ENCODE peak calls at places on chromosomes 6 and 20, in nine cellular contexts. One of them, this sample, is unnamed. For H3K4me1 and H3K27me3, the result is how much of the 10 kb centered on the place peaks cover.

GRCh38 chr6:168949876-168950499 is 303.7 kb downstream of the THBS2 start:
- DNase-seq in CD8-positive, alpha-beta T cell: no peak
- DNase-seq in upper lobe of right lung: no peak
- DNase-seq in uterus: no peak
- DNase-seq in PC-3: no peak
- DNase-seq in lung: no peak
- DNase-seq in Peyer's patch: no peak
- DNase-seq in breast epithelium: no peak
- DNase-seq in upper lobe of left lung: no peak
- DNase-seq in this sample: no peak

GRCh38 chr6:132202569-132202968 is 198.7 kb downstream of the MOXD1 start:
- DNase-seq in CD8-positive, alpha-beta T cell: no peak
- DNase-seq in upper lobe of right lung: no peak
- DNase-seq in uterus: no peak
- DNase-seq in PC-3: no peak
- DNase-seq in lung: no peak
- DNase-seq in Peyer's patch: no peak
- DNase-seq in breast epithelium: no peak
- DNase-seq in upper lobe of left lung: no peak
- DNase-seq in this sample: no peak

GRCh38 chr6:32967151-32968091 is 973 bp upstream of the BRD2 start:
- DNase-seq in CD8-positive, alpha-beta T cell: no peak
- DNase-seq in upper lobe of right lung: no peak
- DNase-seq in uterus: no peak
- DNase-seq in PC-3: peak
- DNase-seq in lung: no peak
- DNase-seq in Peyer's patch: peak
- DNase-seq in breast epithelium: no peak
- DNase-seq in upper lobe of left lung: no peak
- DNase-seq in this sample: peak

GRCh38 chr6:106069478-106069877 is 16.7 kb upstream of the PRDM1 start:
- DNase-seq in CD8-positive, alpha-beta T cell: no peak
- DNase-seq in upper lobe of right lung: no peak
- DNase-seq in uterus: no peak
- DNase-seq in PC-3: peak
- DNase-seq in lung: no peak
- DNase-seq in Peyer's patch: no peak
- DNase-seq in breast epithelium: no peak
- DNase-seq in upper lobe of left lung: no peak
- DNase-seq in this sample: no peak

GRCh38 chr20:4708856-4709255 is 12.9 kb upstream of the PRND start:
- DNase-seq in CD8-positive, alpha-beta T cell: no peak
- DNase-seq in upper lobe of right lung: no peak
- DNase-seq in uterus: no peak
- DNase-seq in PC-3: no peak
- DNase-seq in lung: no peak
- DNase-seq in Peyer's patch: no peak
- DNase-seq in breast epithelium: no peak
- DNase-seq in upper lobe of left lung: no peak
- DNase-seq in this sample: no peak

GRCh38 chr6:161486326-161486725 is 212.5 kb upstream of the AGPAT4 start:
- DNase-seq in CD8-positive, alpha-beta T cell: no peak
- DNase-seq in upper lobe of right lung: no peak
- DNase-seq in uterus: no peak
- DNase-seq in PC-3: peak
- DNase-seq in lung: no peak
- DNase-seq in Peyer's patch: no peak
- DNase-seq in breast epithelium: no peak
- DNase-seq in upper lobe of left lung: no peak
- DNase-seq in this sample: no peak

GRCh38 chr20:59063358-59064213 is 21.0 kb upstream of the PRELID3B start:
- DNase-seq in CD8-positive, alpha-beta T cell: no peak
- DNase-seq in upper lobe of right lung: no peak
- DNase-seq in uterus: peak
- DNase-seq in PC-3: no peak
- DNase-seq in lung: no peak
- DNase-seq in Peyer's patch: no peak
- DNase-seq in breast epithelium: no peak
- DNase-seq in upper lobe of left lung: peak
- DNase-seq in this sample: no peak

GRCh38 chr20:40568200-40568599 is 120.8 kb downstream of the MAFB start:
- DNase-seq in CD8-positive, alpha-beta T cell: no peak
- DNase-seq in upper lobe of right lung: no peak
- DNase-seq in uterus: no peak
- DNase-seq in PC-3: no peak
- DNase-seq in lung: no peak
- DNase-seq in Peyer's patch: no peak
- DNase-seq in breast epithelium: no peak
- DNase-seq in upper lobe of left lung: no peak
- DNase-seq in this sample: no peak

GRCh38 chr6:3848380-3848779 is 793 bp upstream of the FAM50B start:
- DNase-seq in CD8-positive, alpha-beta T cell: no peak
- DNase-seq in upper lobe of right lung: no peak
- DNase-seq in uterus: no peak
- DNase-seq in PC-3: no peak
- DNase-seq in lung: no peak
- DNase-seq in Peyer's patch: no peak
- DNase-seq in breast epithelium: no peak
- DNase-seq in upper lobe of left lung: no peak
- DNase-seq in this sample: no peak

GRCh38 chr6:43578748-43579147 is 2.8 kb downstream of the POLH start:
- DNase-seq in CD8-positive, alpha-beta T cell: no peak
- DNase-seq in upper lobe of right lung: no peak
- DNase-seq in uterus: no peak
- DNase-seq in PC-3: no peak
- DNase-seq in lung: no peak
- DNase-seq in Peyer's patch: no peak
- DNase-seq in breast epithelium: no peak
- DNase-seq in upper lobe of left lung: no peak
- DNase-seq in this sample: no peak

GRCh38 chr6:21764989-21765388 is 171.4 kb downstream of the SOX4 start:
- DNase-seq in CD8-positive, alpha-beta T cell: no peak
- DNase-seq in upper lobe of right lung: no peak
- DNase-seq in uterus: no peak
- DNase-seq in PC-3: peak
- DNase-seq in lung: no peak
- DNase-seq in Peyer's patch: no peak
- DNase-seq in breast epithelium: no peak
- DNase-seq in upper lobe of left lung: no peak
- DNase-seq in this sample: no peak

GRCh38 chr6:97885844-97886243 is 602.8 kb upstream of the MMS22L start:
- DNase-seq in CD8-positive, alpha-beta T cell: no peak
- DNase-seq in upper lobe of right lung: no peak
- DNase-seq in uterus: no peak
- DNase-seq in PC-3: no peak
- DNase-seq in lung: no peak
- DNase-seq in Peyer's patch: no peak
- DNase-seq in breast epithelium: no peak
- DNase-seq in upper lobe of left lung: no peak
- DNase-seq in this sample: no peak

GRCh38 chr6:46265373-46265772 is 94.6 kb upstream of the ENPP5 start:
- DNase-seq in CD8-positive, alpha-beta T cell: no peak
- DNase-seq in upper lobe of right lung: no peak
- DNase-seq in uterus: no peak
- DNase-seq in PC-3: no peak
- DNase-seq in lung: no peak
- DNase-seq in Peyer's patch: no peak
- DNase-seq in breast epithelium: no peak
- DNase-seq in upper lobe of left lung: no peak
- DNase-seq in this sample: no peak

GRCh38 chr6:144449911-144450690 is 165.0 kb downstream of the UTRN start:
- DNase-seq in CD8-positive, alpha-beta T cell: no peak
- DNase-seq in upper lobe of right lung: no peak
- DNase-seq in uterus: no peak
- DNase-seq in PC-3: no peak
- DNase-seq in lung: no peak
- DNase-seq in Peyer's patch: no peak
- DNase-seq in breast epithelium: no peak
- DNase-seq in upper lobe of left lung: no peak
- DNase-seq in this sample: no peak

GRCh38 chr6:132456700-132457143 is 55.4 kb upstream of the MOXD1 start:
- DNase-seq in CD8-positive, alpha-beta T cell: no peak
- DNase-seq in upper lobe of right lung: peak
- DNase-seq in uterus: no peak
- DNase-seq in PC-3: no peak
- DNase-seq in lung: peak
- DNase-seq in Peyer's patch: peak
- DNase-seq in breast epithelium: no peak
- DNase-seq in upper lobe of left lung: no peak
- DNase-seq in this sample: no peak

GRCh38 chr20:50533464-50533863 is 23.3 kb downstream of the PTPN1 start:
- DNase-seq in CD8-positive, alpha-beta T cell: no peak
- DNase-seq in upper lobe of right lung: no peak
- DNase-seq in uterus: no peak
- DNase-seq in PC-3: no peak
- DNase-seq in lung: no peak
- DNase-seq in Peyer's patch: no peak
- DNase-seq in breast epithelium: no peak
- DNase-seq in upper lobe of left lung: no peak
- DNase-seq in this sample: no peak
- H3K4me1 ChIP-seq in CD8-positive, alpha-beta T cell: under half
- H3K4me1 ChIP-seq in upper lobe of right lung: half or more
- H3K4me1 ChIP-seq in uterus: under half
- H3K4me1 ChIP-seq in PC-3: under half
- H3K4me1 ChIP-seq in lung: under half
- H3K4me1 ChIP-seq in Peyer's patch: under half
- H3K4me1 ChIP-seq in breast epithelium: under half
- H3K4me1 ChIP-seq in upper lobe of left lung: half or more
- H3K4me1 ChIP-seq in this sample: half or more

GRCh38 chr6:1600764-1601615 is 8.7 kb upstream of the FOXC1 start:
- DNase-seq in CD8-positive, alpha-beta T cell: no peak
- DNase-seq in upper lobe of right lung: no peak
- DNase-seq in uterus: no peak
- DNase-seq in PC-3: no peak
- DNase-seq in lung: no peak
- DNase-seq in Peyer's patch: peak
- DNase-seq in breast epithelium: no peak
- DNase-seq in upper lobe of left lung: no peak
- DNase-seq in this sample: no peak

GRCh38 chr6:1600063-1600763 is 9.5 kb upstream of the FOXC1 start:
- DNase-seq in CD8-positive, alpha-beta T cell: no peak
- DNase-seq in upper lobe of right lung: no peak
- DNase-seq in uterus: no peak
- DNase-seq in PC-3: no peak
- DNase-seq in lung: no peak
- DNase-seq in Peyer's patch: no peak
- DNase-seq in breast epithelium: no peak
- DNase-seq in upper lobe of left lung: no peak
- DNase-seq in this sample: no peak

GRCh38 chr6:1598886-1599285 is 10.8 kb upstream of the FOXC1 start:
- DNase-seq in CD8-positive, alpha-beta T cell: no peak
- DNase-seq in upper lobe of right lung: no peak
- DNase-seq in uterus: no peak
- DNase-seq in PC-3: no peak
- DNase-seq in lung: no peak
- DNase-seq in Peyer's patch: no peak
- DNase-seq in breast epithelium: no peak
- DNase-seq in upper lobe of left lung: no peak
- DNase-seq in this sample: no peak

GRCh38 chr6:1598433-1598832 is 11.3 kb upstream of the FOXC1 start:
- DNase-seq in CD8-positive, alpha-beta T cell: no peak
- DNase-seq in upper lobe of right lung: no peak
- DNase-seq in uterus: no peak
- DNase-seq in PC-3: no peak
- DNase-seq in lung: no peak
- DNase-seq in Peyer's patch: no peak
- DNase-seq in breast epithelium: no peak
- DNase-seq in upper lobe of left lung: no peak
- DNase-seq in this sample: no peak

DNA sequence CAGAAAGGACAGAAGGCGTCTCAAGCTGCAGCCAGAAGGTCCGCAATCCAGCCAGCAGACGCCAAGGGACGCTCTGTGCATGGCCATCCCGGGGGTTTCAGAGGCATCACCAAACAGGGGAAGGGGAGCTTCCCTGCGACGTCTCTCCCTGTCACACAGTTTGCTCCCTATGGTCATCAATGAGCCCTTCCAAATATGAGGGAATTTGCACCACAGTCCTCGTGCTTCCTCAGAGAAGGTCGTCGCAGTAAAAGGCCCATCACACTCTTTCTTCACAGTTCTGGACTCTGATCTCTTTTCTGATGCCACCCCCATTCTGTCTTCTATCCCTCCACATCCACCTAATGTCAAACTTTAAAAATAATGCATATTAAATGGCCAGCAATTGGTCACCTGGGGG is 10.2 kb upstream of the FOXC1 start:
- DNase-seq in CD8-positive, alpha-beta T cell: no peak
- DNase-seq in upper lobe of right lung: no peak
- DNase-seq in uterus: no peak
- DNase-seq in PC-3: no peak
- DNase-seq in lung: no peak
- DNase-seq in Peyer's patch: no peak
- DNase-seq in breast epithelium: no peak
- DNase-seq in upper lobe of left lung: no peak
- DNase-seq in this sample: no peak
- H3K27me3 ChIP-seq in CD8-positive, alpha-beta T cell: under half
- H3K27me3 ChIP-seq in upper lobe of right lung: half or more
- H3K27me3 ChIP-seq in uterus: under half
- H3K27me3 ChIP-seq in PC-3: under half
- H3K27me3 ChIP-seq in lung: under half
- H3K27me3 ChIP-seq in Peyer's patch: under half
- H3K27me3 ChIP-seq in breast epithelium: under half
- H3K27me3 ChIP-seq in upper lobe of left lung: under half
- H3K27me3 ChIP-seq in this sample: under half

DNA sequence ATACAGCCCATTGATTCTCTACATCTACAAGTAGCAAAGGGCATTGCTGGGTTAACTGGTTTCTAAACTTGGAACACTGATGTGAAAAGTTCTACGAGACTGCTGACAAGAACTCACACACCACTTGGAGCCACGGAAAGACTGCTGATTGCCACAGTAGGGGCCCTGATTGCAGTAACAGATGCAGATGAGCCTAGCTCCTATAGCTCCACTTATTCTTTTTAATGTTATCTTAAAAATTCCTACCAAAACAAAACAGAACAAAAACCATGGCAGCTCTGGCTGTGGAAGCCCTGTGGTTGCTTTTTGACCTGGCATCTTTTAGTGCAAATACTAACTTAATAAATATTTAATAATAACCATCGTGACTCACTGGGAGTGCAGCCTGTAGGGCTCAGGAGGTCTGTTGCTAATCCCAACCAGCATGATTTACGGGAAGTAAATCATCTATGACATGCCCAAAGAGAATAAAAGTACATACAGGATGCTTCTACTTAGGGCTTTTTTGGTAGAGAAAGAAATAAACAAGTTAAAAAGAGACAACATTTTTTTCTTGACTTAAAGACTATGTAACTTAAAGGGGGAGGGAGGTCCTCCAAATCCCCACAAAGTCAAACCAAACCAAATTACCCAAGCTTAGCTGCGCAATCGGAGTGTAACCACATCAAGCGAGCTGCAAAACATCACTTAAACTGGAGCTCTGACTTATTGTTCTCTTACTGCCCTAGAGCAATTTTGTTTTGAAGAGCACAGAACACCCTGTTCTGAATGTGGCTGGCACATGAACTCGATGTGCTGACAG is 87.2 kb downstream of the FKBP5 start:
- DNase-seq in CD8-positive, alpha-beta T cell: peak
- DNase-seq in upper lobe of right lung: no peak
- DNase-seq in uterus: peak
- DNase-seq in PC-3: peak
- DNase-seq in lung: peak
- DNase-seq in Peyer's patch: peak
- DNase-seq in breast epithelium: no peak
- DNase-seq in upper lobe of left lung: no peak
- DNase-seq in this sample: peak
- H3K4me1 ChIP-seq in CD8-positive, alpha-beta T cell: half or more
- H3K4me1 ChIP-seq in upper lobe of right lung: half or more
- H3K4me1 ChIP-seq in uterus: under half
- H3K4me1 ChIP-seq in PC-3: half or more
- H3K4me1 ChIP-seq in lung: under half
- H3K4me1 ChIP-seq in Peyer's patch: under half
- H3K4me1 ChIP-seq in breast epithelium: under half
- H3K4me1 ChIP-seq in upper lobe of left lung: half or more
- H3K4me1 ChIP-seq in this sample: half or more

GRCh38 chr20:33333616-33334015 is 50.6 kb downstream of the BPIFB1 start:
- DNase-seq in CD8-positive, alpha-beta T cell: no peak
- DNase-seq in upper lobe of right lung: no peak
- DNase-seq in uterus: no peak
- DNase-seq in PC-3: no peak
- DNase-seq in lung: no peak
- DNase-seq in Peyer's patch: no peak
- DNase-seq in breast epithelium: no peak
- DNase-seq in upper lobe of left lung: no peak
- DNase-seq in this sample: no peak
- H3K27me3 ChIP-seq in CD8-positive, alpha-beta T cell: under half
- H3K27me3 ChIP-seq in upper lobe of right lung: under half
- H3K27me3 ChIP-seq in uterus: under half
- H3K27me3 ChIP-seq in PC-3: under half
- H3K27me3 ChIP-seq in lung: under half
- H3K27me3 ChIP-seq in Peyer's patch: under half
- H3K27me3 ChIP-seq in breast epithelium: under half
- H3K27me3 ChIP-seq in upper lobe of left lung: under half
- H3K27me3 ChIP-seq in this sample: under half

This sample was measured in CD4-positive, CD25-positive, alpha-beta regulatory T cell.